ENCODE peak calls at places on chromosomes 2 and 18, in six cellular contexts. Q is BE2C, R is hepatocyte, Y is aorta, O is body of pancreas, C is fibroblast of lung. N is an unnamed sample.
A peak's percentile ranks its signal among the peaks of the same experiment; 100 is the strongest.

GRCh38 chr2:79180092-79180491 is 20.5 kb upstream of the REG3A start:
- DNase-seq in Q (no peak), R (no peak), Y (no peak), O (peak; percentile 37), C (no peak), N (no peak)

GRCh38 chr2:216526939-216527338 is 28.3 kb downstream of the RPL37A start:
- DNase-seq in Q (no peak), R (no peak), Y (no peak), O (no peak), C (no peak), N (no peak)

GRCh38 chr18:45780568-45780967 is 44.9 kb upstream of the SIGLEC15 start:
- DNase-seq in Q (no peak), R (no peak), Y (no peak), O (no peak), C (no peak), N (no peak)

GRCh38 chr2:18356676-18357075 is 203.8 kb downstream of the RDH14 start:
- DNase-seq in Q (no peak), R (peak; percentile 56), Y (no peak), O (no peak), C (peak; percentile 73), N (no peak)

GRCh38 chr2:189576361-189576760 is 4.2 kb downstream of the SLC40A1 start:
- DNase-seq in Q (no peak), R (no peak), Y (peak; percentile 72), O (peak; percentile 18), C (no peak), N (no peak)

GRCh38 chr2:85448840-85449588 is 30.5 kb downstream of the SH2D6 start:
- DNase-seq in Q (no peak), R (no peak), Y (no peak), O (peak; percentile 61), C (no peak), N (no peak)

GRCh38 chr2:169928463-169928864 is 101.2 kb downstream of the UBR3 start:
- DNase-seq in Q (no peak), R (peak; percentile 66), Y (no peak), O (no peak), C (peak; percentile 40), N (no peak)

GRCh38 chr2:75022516-75022915 is 64.1 kb downstream of the POLE4 start:
- DNase-seq in Q (no peak), R (no peak), Y (no peak), O (no peak), C (peak; percentile 72), N (no peak)

GRCh38 chr2:128654404-128654803 is 335.7 kb upstream of the HS6ST1 start:
- DNase-seq in Q (no peak), R (no peak), Y (peak; percentile 17), O (no peak), C (no peak), N (no peak)

GRCh38 chr18:28903366-28903765 is 726.4 kb upstream of the CDH2 start:
- DNase-seq in Q (no peak), R (no peak), Y (no peak), O (no peak), C (peak; percentile 61), N (no peak)

GRCh38 chr2:96962567-96963203 is 23.7 kb downstream of the FAM178B start:
- DNase-seq in Q (no peak), R (no peak), Y (no peak), O (no peak), C (no peak), N (peak; percentile 99)

GRCh38 chr2:42249284-42249683 is 80.1 kb downstream of the EML4 start:
- DNase-seq in Q (no peak), R (no peak), Y (no peak), O (no peak), C (no peak), N (no peak)

GRCh38 chr18:12008842-12009580 is 27.7 kb downstream of the IMPA2 start:
- DNase-seq in Q (no peak), R (peak; percentile 59), Y (peak; percentile 57), O (peak; percentile 95), C (no peak), N (no peak)

GRCh38 chr2:237171396-237171795 is 85.7 kb downstream of the COPS8 start:
- DNase-seq in Q (no peak), R (peak; percentile 68), Y (no peak), O (peak; percentile 19), C (peak; percentile 95), N (no peak)

GRCh38 chr18:34661464-34662087 is 48.5 kb upstream of the DTNA start:
- DNase-seq in Q (no peak), R (peak; percentile 58), Y (no peak), O (no peak), C (peak; percentile 25), N (peak; percentile 9)

GRCh38 chr2:226793615-226794014 is 6.0 kb downstream of the IRS1 start:
- DNase-seq in Q (no peak), R (no peak), Y (no peak), O (no peak), C (peak; percentile 20), N (no peak)
- H3K4me1 ChIP-seq in Q (no peaks in the 10 kb centered on the region), R (peaks cover 40% of the 10 kb centered on the region), Y (peaks cover 5% of the 10 kb centered on the region), O (peaks cover 89% of the 10 kb centered on the region), C (peaks cover 6% of the 10 kb centered on the region), N (peaks cover 12% of the 10 kb centered on the region)

DNA sequence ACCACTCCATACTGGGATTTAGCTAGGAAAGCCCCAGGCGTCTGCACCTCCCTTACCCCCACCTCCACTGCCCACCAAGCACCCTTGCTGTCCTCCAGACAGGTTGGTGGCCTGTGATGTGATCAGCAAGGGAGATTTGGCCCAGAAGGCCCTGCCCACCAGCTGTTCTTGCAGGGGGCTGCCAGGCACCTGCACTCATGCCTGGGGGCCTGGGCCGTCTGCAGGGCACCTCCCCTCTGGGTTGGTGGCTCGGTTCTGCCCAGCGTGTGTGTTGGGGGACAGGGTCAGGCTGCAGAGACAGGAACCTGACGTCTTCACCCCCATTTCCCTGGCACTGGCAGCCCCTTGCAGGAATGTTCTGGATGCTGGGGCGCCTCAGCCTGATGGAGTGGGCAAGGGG is 5.8 kb downstream of the DNMT3A start:
- DNase-seq in Q (peak; percentile 47), R (no peak), Y (peak; percentile 70), O (no peak), C (no peak), N (no peak)
- H3K4me1 ChIP-seq in Q (peaks cover 21% of the 10 kb centered on the region), R (peaks cover 18% of the 10 kb centered on the region), Y (no peaks in the 10 kb centered on the region), O (peaks cover 53% of the 10 kb centered on the region), C (peaks cover 2% of the 10 kb centered on the region), N (peaks cover 67% of the 10 kb centered on the region)

DNA sequence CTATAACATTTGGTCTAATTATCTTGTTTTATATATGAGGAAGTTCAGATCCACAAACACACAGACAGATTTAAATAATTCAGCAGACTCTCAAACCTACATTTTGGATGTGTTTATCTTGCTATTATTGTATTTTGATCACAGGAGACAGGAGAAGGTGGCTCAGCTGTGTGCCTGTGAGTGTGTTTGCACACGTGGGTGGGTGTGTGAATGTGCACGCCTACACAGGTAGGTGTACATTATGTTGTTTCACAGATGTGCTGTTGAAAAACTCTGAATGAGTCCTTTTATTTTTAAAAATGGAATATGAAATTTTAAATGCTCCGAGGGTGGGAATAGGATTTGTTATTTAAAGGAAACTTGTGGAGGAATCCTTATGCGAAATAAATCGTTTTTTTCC is 183.4 kb downstream of the PRKCE start:
- DNase-seq in Q (no peak), R (no peak), Y (no peak), O (no peak), C (no peak), N (no peak)
- H3K4me1 ChIP-seq in Q (peaks cover 24% of the 10 kb centered on the region), R (no peaks in the 10 kb centered on the region), Y (peaks cover 2% of the 10 kb centered on the region), O (no peaks in the 10 kb centered on the region), C (peaks cover 7% of the 10 kb centered on the region), N (no peaks in the 10 kb centered on the region)

GRCh38 chr2:64134813-64135212 is 9.4 kb downstream of the PELI1 start:
- DNase-seq in Q (no peak), R (no peak), Y (no peak), O (no peak), C (no peak), N (no peak)
- H3K4me1 ChIP-seq in Q (no peaks in the 10 kb centered on the region), R (peaks cover 15% of the 10 kb centered on the region), Y (no peaks in the 10 kb centered on the region), O (peaks cover 15% of the 10 kb centered on the region), C (peaks cover 3% of the 10 kb centered on the region), N (peaks cover 4% of the 10 kb centered on the region)

N was measured in naive thymus-derived CD4-positive, alpha-beta T cell.